ENCODE peak calls at places on chromosomes 4 and X, in five cellular contexts. E is lower lobe of right lung; Q is CD4-positive, alpha-beta T cell; Z is tibial nerve; L is effector memory CD4-positive, alpha-beta T cell. I is an unnamed sample.
A peak's percentile ranks its signal among the peaks of the same experiment; 100 is the strongest.

GRCh38 chr4:183716302-183716701 is 57.2 kb downstream of the TRAPPC11 start:
- DNase-seq in E (no peak), L (no peak), Z (no peak), Q (no peak), I (no peak)

GRCh38 chr4:948936-949300 is 16.7 kb downstream of the TMEM175 start:
- DNase-seq in Z (no peak), L (no peak), E (no peak), Q (no peak), I (no peak)

GRCh38 chrX:15214614-15215013 is 55.3 kb downstream of the ASB9 start:
- DNase-seq in Z (no peak), L (no peak), Q (no peak), E (no peak), I (no peak)

GRCh38 chr4:67549123-67549522 is 3.8 kb upstream of the CENPC start:
- DNase-seq in Q (no peak), Z (no peak), E (no peak), L (no peak), I (no peak)

GRCh38 chrX:115539841-115540240 is 21.1 kb upstream of the PLS3 start:
- DNase-seq in Q (no peak), L (no peak), E (no peak), Z (no peak), I (no peak)

GRCh38 chr4:75654905-75655304 is 18.3 kb downstream of the G3BP2 start:
- DNase-seq in Q (no peak), L (no peak), Z (no peak), E (no peak), I (no peak)

GRCh38 chr4:56241500-56241899 is 145.8 kb downstream of the AASDH start:
- DNase-seq in L (no peak), E (no peak), Q (no peak), Z (no peak), I (no peak)

GRCh38 chr4:158444621-158445020 is 77.1 kb upstream of the RXFP1 start:
- DNase-seq in Q (no peak), E (no peak), Z (no peak), L (no peak), I (no peak)

GRCh38 chrX:132483523-132483922 is 5.3 kb downstream of the MBNL3 start:
- DNase-seq in Q (no peak), E (no peak), L (no peak), Z (no peak), I (no peak)

GRCh38 chr4:40933272-40934053 is 183.7 kb downstream of the NSUN7 start:
- DNase-seq in Z (no peak), E (no peak), L (no peak), Q (no peak), I (no peak)

GRCh38 chr4:74258949-74259348 is 49.3 kb upstream of the EPGN start:
- DNase-seq in Z (peak; percentile 35), E (no peak), L (no peak), Q (no peak), I (no peak)

GRCh38 chrX:10524578-10524977 is 95.8 kb downstream of the MID1 start:
- DNase-seq in E (no peak), Z (no peak), L (no peak), Q (no peak), I (no peak)

GRCh38 chr4:118265312-118266144 is 87.3 kb downstream of the PRSS12 start:
- DNase-seq in L (no peak), Q (no peak), E (peak; percentile 54), Z (no peak), I (no peak)

GRCh38 chrX:10677490-10677889 is 57.1 kb upstream of the MID1 start:
- DNase-seq in E (no peak), Z (peak; percentile 4), Q (no peak), L (no peak), I (peak; percentile 24)

GRCh38 chr4:89549907-89550306 is 242.3 kb upstream of the GPRIN3 start:
- DNase-seq in L (no peak), Z (no peak), E (no peak), Q (no peak), I (no peak)

GRCh38 chrX:45360571-45360970 is 159.9 kb upstream of the DIPK2B start:
- DNase-seq in L (no peak), E (no peak), Z (no peak), Q (no peak), I (no peak)

GRCh38 chr4:55356991-55357461 is 11.0 kb downstream of the SRD5A3 start:
- DNase-seq in Q (no peak), L (no peak), E (no peak), Z (no peak), I (no peak)

GRCh38 chrX:85544609-85545008 is 165.1 kb upstream of the POF1B start:
- DNase-seq in Q (no peak), Z (no peak), E (no peak), L (no peak), I (no peak)

GRCh38 chr4:143026459-143027170 is 158.1 kb upstream of the USP38 start:
- DNase-seq in Z (no peak), Q (no peak), E (no peak), L (no peak), I (no peak)

GRCh38 chr4:78057600-78058560 is 757 bp downstream of the FRAS1 start:
- DNase-seq in Z (peak; percentile 52), Q (no peak), L (no peak), E (peak; percentile 65), I (peak; percentile 30)

GRCh38 chrX:40068048-40068447 is 29.7 kb downstream of the BCOR start:
- DNase-seq in Z (no peak), L (no peak), Q (no peak), E (no peak), I (no peak)

GRCh38 chrX:39397561-39398200 is 596.4 kb downstream of the MID1IP1 start:
- DNase-seq in E (no peak), Q (no peak), L (no peak), Z (no peak), I (no peak)

GRCh38 chrX:36684053-36684452 is 324.1 kb upstream of the FAM47C start:
- DNase-seq in Q (no peak), Z (no peak), E (no peak), L (no peak), I (no peak)

GRCh38 chr4:21327976-21328700 is 620.4 kb downstream of the KCNIP4 start:
- DNase-seq in L (no peak), Q (no peak), Z (no peak), E (no peak), I (no peak)

GRCh38 chr4:127598656-127599055 is 34.1 kb upstream of the INTU start:
- DNase-seq in Q (no peak), Z (no peak), L (no peak), E (no peak), I (no peak)

GRCh38 chr4:109040441-109040840 is 262.0 kb downstream of the COL25A1 start:
- DNase-seq in L (no peak), E (no peak), Q (no peak), Z (no peak), I (no peak)

GRCh38 chrX:85992811-85993229 is 54.5 kb downstream of the CHM start:
- DNase-seq in Z (no peak), E (no peak), L (no peak), Q (no peak), I (no peak)

GRCh38 chr4:867526-868250 is 41.8 kb upstream of the CPLX1 start:
- DNase-seq in Z (no peak), Q (no peak), E (no peak), L (no peak), I (no peak)

GRCh38 chrX:121135488-121136207 is 88.2 kb downstream of the GLUD2 start:
- DNase-seq in Q (no peak), Z (no peak), L (no peak), E (no peak), I (no peak)

GRCh38 chr4:181150173-181150572 is 1093.0 kb upstream of the TENM3 start:
- DNase-seq in Q (no peak), L (no peak), Z (no peak), E (no peak), I (no peak)

GRCh38 chr4:172980178-172980577 is 188.4 kb upstream of the GALNT7 start:
- DNase-seq in Z (no peak), Q (no peak), L (no peak), E (no peak), I (no peak)

GRCh38 chr4:67918428-67918827 is 34.6 kb upstream of the TMPRSS11D start:
- DNase-seq in Z (no peak), Q (no peak), E (no peak), L (no peak), I (no peak)

GRCh38 chr4:967113-968104 is 6.0 kb downstream of the DGKQ start:
- DNase-seq in Q (no peak), E (no peak), Z (no peak), L (no peak), I (no peak)

GRCh38 chr4:5753766-5754528 is 42.9 kb downstream of the EVC start:
- DNase-seq in Q (no peak), L (no peak), E (no peak), Z (no peak), I (no peak)

GRCh38 chr4:118281611-118282442 is 71.0 kb downstream of the PRSS12 start:
- DNase-seq in Z (no peak), E (no peak), L (no peak), Q (no peak), I (no peak)

DNA sequence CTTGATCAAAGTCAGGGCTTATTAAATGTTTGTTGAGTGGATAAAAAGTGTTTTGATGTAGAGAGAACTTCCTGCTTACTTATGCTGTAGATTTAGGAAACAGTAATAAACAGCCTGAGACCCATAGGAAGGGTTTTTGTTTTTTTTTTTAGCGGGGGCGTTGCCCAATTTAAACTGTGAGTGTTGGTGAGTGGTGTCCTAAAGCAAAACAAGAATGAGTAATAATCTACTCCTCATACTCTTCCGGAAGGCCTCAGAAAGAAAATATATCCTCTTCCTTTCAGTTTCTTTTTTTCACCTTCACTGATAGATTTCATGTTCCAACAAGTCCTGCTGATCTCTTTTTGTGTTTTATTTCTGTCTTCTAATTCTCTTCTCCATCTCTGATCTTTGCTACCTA is 104.4 kb upstream of the SCML1 start:
- DNase-seq in E (no peak), L (no peak), Z (no peak), Q (no peak), I (no peak)
- H3K27ac ChIP-seq in E (no peak overlapping the region), L (no peak overlapping the region), Z (no peak overlapping the region), Q (no peak overlapping the region), I (peak overlapping the region; percentile 41)

GRCh38 chrX:111040377-111041017 is 55.5 kb upstream of the PAK3 start:
- DNase-seq in Q (no peak), E (no peak), L (no peak), Z (no peak), I (no peak)
- H3K27ac ChIP-seq in Q (no peak overlapping the region), E (no peak overlapping the region), L (no peak overlapping the region), Z (no peak overlapping the region), I (no peak overlapping the region)

GRCh38 chrX:118197730-118198129 is 81.1 kb upstream of the KLHL13 start:
- DNase-seq in Q (no peak), E (no peak), L (no peak), Z (no peak), I (no peak)
- H3K27ac ChIP-seq in Q (no peak overlapping the region), E (no peak overlapping the region), L (no peak overlapping the region), Z (no peak overlapping the region), I (peak overlapping the region; percentile 31)

DNA sequence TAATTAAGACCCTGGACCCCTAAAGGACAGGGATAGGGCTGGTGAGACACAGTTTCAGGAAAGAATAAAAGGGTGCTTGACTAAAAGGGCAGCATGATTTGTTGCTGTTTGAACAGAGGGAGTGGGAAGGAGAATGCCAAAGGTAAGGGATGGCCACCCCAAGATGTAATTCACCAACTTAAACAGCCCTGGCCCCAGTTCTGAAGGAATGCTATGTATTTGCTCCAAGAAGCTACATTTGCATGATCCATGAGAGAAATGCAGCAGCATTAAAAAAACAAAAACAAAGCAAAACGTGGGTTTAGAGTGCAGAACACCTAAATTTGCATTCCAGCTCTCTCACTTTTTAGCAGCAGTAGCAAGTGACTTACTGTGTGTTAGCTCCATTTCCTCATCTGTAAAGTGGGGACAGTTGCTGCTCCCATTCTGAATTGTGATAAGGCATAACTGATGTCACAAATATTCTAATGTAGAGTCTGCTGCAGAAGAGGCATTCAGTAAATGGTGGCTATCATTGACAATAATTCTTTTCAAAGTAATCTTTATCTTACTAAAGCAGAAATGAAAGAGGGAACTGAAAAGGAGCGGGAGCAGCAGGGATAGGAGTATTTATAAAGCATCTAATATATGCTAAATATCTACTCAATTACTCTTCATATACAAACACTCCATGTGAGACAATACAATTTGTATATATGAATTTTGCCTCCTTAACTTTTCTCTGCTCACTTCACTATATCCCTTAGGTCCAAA is 115.8 kb downstream of the PPARGC1A start:
- DNase-seq in E (no peak), Q (no peak), Z (no peak), L (no peak), I (no peak)
- H3K27ac ChIP-seq in E (no peak overlapping the region), Q (no peak overlapping the region), Z (no peak overlapping the region), L (no peak overlapping the region), I (no peak overlapping the region)

I was measured in uterus.